ENCODE peak calls at places on chromosome 19, in five cellular contexts. S is GM23338, F is A549, B is ascending aorta, A is Panc1. K is an unnamed sample. For H3K4me1, the result is how much of the 10 kb centered on the place peaks cover.

GRCh38 chr19:35436477-35437141 is 11.4 kb upstream of the FFAR2 start:
- DNase-seq in S (no peak), B (no peak), F (peak), A (no peak), K (no peak)

GRCh38 chr19:7292950-7293794 is 1.0 kb downstream of the INSR start:
- DNase-seq in A (no peak), F (no peak), S (peak), B (no peak), K (peak)

GRCh38 chr19:10293637-10294367 is 4.0 kb downstream of the ICAM5 start:
- DNase-seq in S (peak), A (no peak), F (no peak), B (no peak), K (peak)

GRCh38 chr19:22945560-22945959 is 57.4 kb downstream of the ZNF728 start:
- DNase-seq in S (peak), B (no peak), A (no peak), F (peak), K (no peak)

GRCh38 chr19:17658666-17659065 is 29.5 kb downstream of the UNC13A start:
- DNase-seq in S (no peak), F (no peak), B (no peak), A (no peak), K (no peak)

GRCh38 chr19:6568816-6569215 is 22.1 kb downstream of the CD70 start:
- DNase-seq in F (no peak), A (no peak), S (no peak), B (no peak), K (no peak)

GRCh38 chr19:35639321-35639639 is 2.3 kb upstream of the ETV2 start:
- DNase-seq in A (no peak), B (no peak), F (no peak), S (no peak), K (no peak)

GRCh38 chr19:6712231-6712630 is 8.2 kb downstream of the C3 start:
- DNase-seq in S (no peak), A (no peak), F (no peak), B (no peak), K (no peak)

GRCh38 chr19:47819841-47820244 is 1.9 kb upstream of the CRX start:
- DNase-seq in B (no peak), S (peak), F (no peak), A (no peak), K (peak)

GRCh38 chr19:17041994-17042393 is 15.4 kb upstream of the CPAMD8 start:
- DNase-seq in S (no peak), A (no peak), B (no peak), F (no peak), K (no peak)

GRCh38 chr19:11125994-11126685 is 29.4 kb downstream of the SPC24 start:
- DNase-seq in B (peak), S (peak), A (no peak), F (peak), K (peak)

GRCh38 chr19:10402441-10403038 is 802 bp downstream of the CDC37 start:
- DNase-seq in F (no peak), B (no peak), A (no peak), S (peak), K (no peak)

GRCh38 chr19:35042954-35043604 is 1.6 kb downstream of the HPN start:
- DNase-seq in B (no peak), F (no peak), S (no peak), A (no peak), K (no peak)

GRCh38 chr19:19032420-19033175 is 719 bp downstream of the SUGP2 start:
- DNase-seq in A (no peak), S (peak), F (peak), B (peak), K (peak)

GRCh38 chr19:1882089-1882785 is 3.1 kb downstream of the ABHD17A start:
- DNase-seq in F (no peak), B (no peak), S (no peak), A (no peak), K (peak)

GRCh38 chr19:8335343-8336071 is 7.6 kb downstream of the KANK3 start:
- DNase-seq in A (no peak), S (peak), B (no peak), F (peak), K (peak)

DNA sequence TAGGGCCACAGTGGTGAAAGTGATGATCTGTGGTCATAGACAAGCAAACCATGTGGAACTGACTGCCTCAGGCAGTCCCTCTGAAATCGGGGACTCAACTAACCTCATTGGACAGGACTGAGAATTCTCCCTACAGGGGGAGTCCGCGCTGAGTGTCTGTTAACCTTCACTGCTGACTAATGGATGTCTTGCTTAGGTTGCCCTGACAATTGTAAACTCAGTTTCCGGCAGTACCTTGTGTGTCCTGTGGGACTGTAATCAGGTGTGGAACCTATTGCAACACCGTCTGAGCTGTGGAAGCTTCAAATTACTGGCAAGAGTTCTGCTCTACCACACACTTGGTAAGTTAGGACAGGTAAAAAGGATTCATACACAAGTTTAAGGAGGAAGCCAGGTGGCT is 21.8 kb downstream of the ZNF77 start:
- DNase-seq in A (no peak), B (no peak), S (peak), F (no peak), K (peak)
- TF ChIP-seq CTCF in A (no peak), B (no peak), S (peak), F (no peak), K (peak)

GRCh38 chr19:42276284-42276683 is 7.2 kb downstream of the CIC start:
- DNase-seq in A (no peak), S (no peak), B (no peak), F (no peak), K (no peak)

GRCh38 chr19:42279902-42280760 is 11.1 kb downstream of the CIC start:
- DNase-seq in F (peak), A (no peak), B (peak), S (peak), K (peak)

GRCh38 chr19:42276821-42277220 is 7.8 kb downstream of the CIC start:
- DNase-seq in B (no peak), S (no peak), A (no peak), F (no peak), K (no peak)

GRCh38 chr19:42279148-42279901 is 10.3 kb downstream of the CIC start:
- DNase-seq in S (peak), B (no peak), F (no peak), A (no peak), K (peak)

DNA sequence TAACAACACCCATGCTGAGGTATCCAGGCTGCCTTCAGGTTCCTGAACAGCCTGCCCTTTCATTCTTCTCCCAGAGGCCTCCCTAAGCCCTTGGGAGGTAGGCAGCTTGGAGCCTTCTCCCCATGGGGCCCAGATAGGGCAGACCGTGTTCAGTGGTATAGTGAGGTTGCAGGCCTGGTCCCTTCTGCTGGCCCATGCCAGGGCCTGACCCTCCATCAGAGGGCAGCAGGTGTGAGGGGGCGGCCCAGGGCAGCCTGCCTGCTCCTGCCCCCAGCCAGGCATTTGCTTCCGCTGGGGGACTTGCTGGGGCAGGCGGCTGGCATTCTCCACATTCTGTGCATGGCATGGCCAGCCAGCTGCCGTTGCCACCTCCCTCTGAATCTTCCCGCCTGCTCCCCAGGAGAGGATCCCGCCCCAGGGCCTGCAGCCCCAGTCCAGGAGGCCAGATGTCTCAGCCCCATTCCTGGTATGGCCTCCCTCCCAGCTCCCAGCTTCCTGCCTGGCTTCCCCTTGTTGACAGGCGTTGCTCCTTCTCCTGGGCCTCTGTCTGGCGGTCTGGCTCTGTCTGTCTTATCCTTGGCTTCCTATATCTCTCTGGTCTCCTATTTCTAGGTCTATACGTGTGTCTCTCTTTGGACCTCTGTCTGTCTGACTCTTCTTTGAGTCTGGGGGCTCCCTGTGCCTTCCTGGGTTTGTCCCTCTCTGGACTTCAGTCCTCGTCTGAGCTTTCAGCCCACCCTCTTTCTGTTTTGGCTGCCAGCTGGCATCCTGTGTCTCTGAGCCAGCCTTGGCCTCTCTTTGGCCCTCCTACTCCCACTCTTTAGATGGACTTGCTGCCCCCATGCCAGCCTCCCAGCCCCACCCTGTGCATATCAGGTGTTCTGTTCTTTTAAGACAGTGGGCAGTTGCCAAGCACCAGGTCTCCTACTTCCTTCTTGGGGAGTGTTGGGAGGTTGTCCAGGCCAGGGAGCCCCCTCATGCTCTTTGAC is 9.1 kb downstream of the CIC start:
- DNase-seq in B (no peak), A (no peak), S (no peak), F (no peak), K (peak)
- H3K4me1 ChIP-seq in B (half or more), A (under half), S (under half), F (under half), K (under half)

GRCh38 chr19:45592366-45592765 is 7.8 kb upstream of the OPA3 start:
- DNase-seq in B (no peak), F (no peak), A (no peak), S (no peak), K (no peak)

GRCh38 chr19:45591638-45592005 is 7.0 kb upstream of the OPA3 start:
- DNase-seq in B (no peak), F (no peak), A (no peak), S (no peak), K (no peak)

GRCh38 chr19:45590300-45591003 is 5.8 kb upstream of the OPA3 start:
- DNase-seq in B (no peak), A (no peak), F (no peak), S (no peak), K (no peak)

GRCh38 chr19:45589768-45590167 is 5.2 kb upstream of the OPA3 start:
- DNase-seq in B (no peak), F (no peak), S (no peak), A (no peak), K (no peak)

DNA sequence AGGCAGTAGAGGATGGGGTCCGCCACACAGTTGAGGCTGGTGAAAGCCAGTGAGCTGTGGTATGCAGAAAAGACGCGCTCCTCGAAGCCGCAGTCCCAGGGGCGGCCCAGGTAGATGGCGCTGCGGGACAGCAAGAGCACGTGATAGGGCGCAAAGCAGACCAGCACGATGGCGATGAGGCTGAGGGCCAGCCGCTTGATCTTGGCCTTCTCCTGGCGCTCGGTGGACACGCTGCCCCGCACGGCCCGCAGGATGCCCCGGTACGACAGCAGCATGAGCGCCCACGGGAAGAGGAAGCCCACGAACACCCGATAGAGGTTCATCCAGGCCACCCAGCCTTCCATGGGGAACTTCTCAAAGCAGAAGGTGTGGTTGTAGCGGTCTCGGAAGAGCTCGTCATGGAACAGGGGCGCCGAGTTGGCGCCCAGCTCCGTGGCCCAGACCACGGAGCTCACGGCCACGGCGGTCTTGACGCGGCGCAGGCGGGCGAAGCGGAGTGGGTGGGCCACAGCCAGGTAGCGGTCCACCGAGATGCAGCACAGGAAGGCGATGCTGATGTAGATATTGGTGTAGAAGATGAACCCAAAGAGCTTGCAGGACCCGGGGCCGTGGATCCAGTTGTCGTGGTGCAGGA is 6.5 kb upstream of the OPA3 start:
- DNase-seq in A (no peak), B (no peak), S (peak), F (peak), K (peak)
- TF ChIP-seq CTCF in A (no peak), B (peak), S (peak), F (peak), K (peak)

GRCh38 chr19:3790209-3790734 is 4.1 kb upstream of the MATK start:
- DNase-seq in B (no peak), A (no peak), F (no peak), S (no peak), K (peak)

GRCh38 chr19:3790941-3791340 is 4.8 kb upstream of the MATK start:
- DNase-seq in S (no peak), A (no peak), F (no peak), B (no peak), K (no peak)

GRCh38 chr19:3788991-3789778 is 3.0 kb upstream of the MATK start:
- DNase-seq in A (no peak), F (no peak), S (no peak), B (no peak), K (peak)

GRCh38 chr19:3793799-3794198 is 7.6 kb upstream of the MATK start:
- DNase-seq in F (no peak), B (no peak), S (no peak), A (no peak), K (no peak)

GRCh38 chr19:3792114-3792513 is 5.9 kb upstream of the MATK start:
- DNase-seq in A (no peak), F (no peak), S (no peak), B (no peak), K (no peak)
- H3K4me1 ChIP-seq in A (under half), F (under half), S (under half), B (under half), K (under half)

DNA sequence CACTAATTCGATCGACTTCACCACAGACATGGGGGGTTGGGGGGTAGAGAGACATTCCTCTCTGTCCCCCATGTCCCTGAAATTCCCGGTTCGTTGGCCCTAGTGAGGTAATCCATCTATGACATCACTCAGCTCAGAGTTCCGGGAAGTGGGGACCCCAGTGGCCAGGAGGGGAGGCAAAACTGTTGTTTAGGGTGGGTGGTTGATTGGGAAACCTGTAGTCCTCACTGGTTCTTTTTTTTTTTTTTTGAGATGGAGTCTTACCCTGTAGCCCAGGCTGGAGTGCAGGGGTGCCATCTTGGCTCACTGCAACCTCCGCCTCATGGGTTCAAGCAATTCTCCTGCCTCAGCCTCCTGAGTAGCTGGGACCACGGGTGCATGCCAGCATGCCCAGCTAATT is at the start of gene ARRDC5:
- DNase-seq in F (no peak), A (no peak), S (no peak), B (no peak), K (no peak)
- TF ChIP-seq CTCF in F (no peak), A (no peak), S (no peak), B (no peak), K (no peak)

DNA sequence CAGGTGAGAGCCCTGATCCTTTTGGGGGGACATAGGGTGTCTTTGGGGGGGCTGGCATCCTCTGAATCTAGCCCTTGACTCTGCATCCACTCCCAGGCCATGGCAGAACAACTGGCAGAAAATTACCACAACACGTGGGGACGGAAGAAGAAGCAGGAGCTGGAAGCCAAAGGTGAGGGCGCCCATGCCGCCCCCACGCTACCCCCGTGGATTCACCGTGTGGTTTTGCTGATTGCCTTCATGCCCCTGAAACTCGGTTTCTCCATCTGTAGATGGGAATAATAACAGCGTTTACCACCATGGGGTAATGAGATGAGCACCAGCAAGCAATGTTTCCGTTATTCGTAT is 72.9 kb downstream of the RYR1 start:
- DNase-seq in B (no peak), A (no peak), F (no peak), S (no peak), K (no peak)
- H3K4me1 ChIP-seq in B (under half), A (under half), F (under half), S (under half), K (under half)

GRCh38 chr19:27974082-27974513 is 1238.9 kb downstream of the UQCRFS1 start:
- DNase-seq in A (no peak), B (no peak), F (peak), S (peak), K (peak)
- TF ChIP-seq CTCF in A (peak), B (no peak), F (peak), S (peak), K (peak)

DNA sequence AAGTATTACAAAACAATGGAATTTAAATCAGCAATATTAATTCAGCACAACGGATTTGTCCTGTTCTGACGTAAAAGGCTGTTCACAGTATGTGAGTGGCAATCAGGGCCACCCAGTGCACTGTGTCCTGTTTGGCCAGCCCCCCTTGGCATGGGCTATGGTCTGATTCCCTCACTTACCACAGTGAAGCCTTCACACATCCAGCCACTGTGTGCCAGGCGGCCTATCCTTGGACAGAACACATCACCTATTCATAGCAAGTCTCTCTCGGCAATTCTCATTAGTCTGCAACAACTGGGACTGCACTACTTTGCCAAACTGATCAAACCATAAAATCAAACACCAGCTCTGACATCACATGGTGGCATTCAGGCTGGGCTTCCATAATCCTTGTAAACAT is 221.5 kb upstream of the TSHZ3 start:
- DNase-seq in A (no peak), F (no peak), B (no peak), S (no peak), K (peak)
- H3K4me1 ChIP-seq in A (under half), F (under half), B (under half), S (under half), K (under half)

DNA sequence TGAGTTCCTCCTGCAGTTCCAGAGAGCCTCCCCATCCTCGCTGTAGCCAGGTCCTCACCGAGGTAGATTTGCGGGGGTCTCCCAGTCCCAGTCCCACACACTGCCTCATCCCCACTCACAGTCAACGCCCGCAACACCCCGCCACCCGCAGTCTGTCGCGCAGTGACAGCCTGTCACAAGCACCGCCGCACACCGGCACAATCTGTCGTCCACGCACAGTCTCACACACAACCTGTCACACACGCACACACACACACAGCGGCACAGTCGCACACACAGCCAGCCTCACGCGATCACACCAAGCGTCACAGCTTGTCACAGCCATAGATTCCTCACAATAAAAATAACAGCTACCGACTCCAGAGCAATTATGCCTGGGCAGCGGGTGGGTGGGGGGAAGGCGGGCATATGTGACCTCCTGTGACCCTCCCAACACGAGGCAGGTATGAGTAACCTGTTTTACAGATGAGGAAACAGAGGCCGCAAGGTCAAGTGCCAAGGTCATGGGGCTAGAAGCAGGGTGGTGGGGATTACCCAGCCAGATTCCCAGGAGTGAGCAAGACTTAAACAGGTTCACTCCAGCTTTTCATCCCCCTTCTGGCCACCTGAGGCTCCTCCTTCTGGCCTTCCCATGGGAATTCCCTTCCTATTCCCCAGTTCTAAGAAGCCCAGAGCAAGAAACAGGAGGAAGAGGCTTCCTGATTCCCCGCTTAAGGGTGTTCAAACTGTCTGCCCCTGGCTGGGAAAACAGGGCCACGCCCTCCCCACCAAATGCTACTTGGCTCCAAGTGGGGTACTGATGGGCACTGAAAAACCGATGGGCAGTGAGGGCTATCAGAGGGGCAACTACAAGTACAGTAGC is 13.9 kb downstream of the NFIX start:
- DNase-seq in A (no peak), S (peak), B (no peak), F (no peak), K (no peak)
- TF ChIP-seq CTCF in A (no peak), S (no peak), B (no peak), F (no peak), K (no peak)

GRCh38 chr19:46741447-46741846 is 4.4 kb upstream of the FKRP start:
- DNase-seq in B (no peak), S (peak), A (no peak), F (no peak), K (no peak)

GRCh38 chr19:46736544-46737274 is 9.1 kb upstream of the FKRP start:
- DNase-seq in A (no peak), S (no peak), B (no peak), F (no peak), K (no peak)

GRCh38 chr19:46737275-46737654 is 8.6 kb upstream of the FKRP start:
- DNase-seq in B (no peak), S (no peak), A (no peak), F (no peak), K (no peak)

GRCh38 chr19:46739290-46739771 is 6.5 kb upstream of the FKRP start:
- DNase-seq in A (no peak), F (no peak), B (no peak), S (no peak), K (no peak)

GRCh38 chr19:46737761-46738171 is 8.1 kb upstream of the FKRP start:
- DNase-seq in A (no peak), F (no peak), S (no peak), B (no peak), K (no peak)
- H3K4me1 ChIP-seq in A (under half), F (under half), S (under half), B (under half), K (under half)

K was measured in H9.